ENCODE peak calls at places on chromosomes 11 and 22, in eight cellular contexts. B is naive thymus-derived CD4-positive, alpha-beta T cell; L is heart left ventricle; I is brain microvascular endothelial cell; P is right atrium auricular region; Q is stomach; N is dorsolateral prefrontal cortex; F is neuronal stem cell. Z is an unnamed sample.

GRCh38 chr22:46866591-46866990 is 104.1 kb downstream of the TBC1D22A start:
- DNase-seq in B (no peak), I (peak), N (no peak), F (no peak), Q (no peak), P (no peak), L (no peak), Z (no peak)

GRCh38 chr22:31139866-31140716 is at the start of gene PLA2G3:
- DNase-seq in N (no peak), I (peak), L (no peak), F (peak), P (no peak), B (no peak), Q (peak), Z (no peak)

GRCh38 chr22:30308096-30308495 is 18.6 kb downstream of the TBC1D10A start:
- DNase-seq in N (no peak), B (no peak), P (no peak), L (no peak), Q (no peak), I (no peak), F (no peak), Z (no peak)

GRCh38 chr11:57476883-57477506 is 16.7 kb downstream of the RTN4RL2 start:
- DNase-seq in P (no peak), F (no peak), B (no peak), I (no peak), Q (peak), N (no peak), L (peak), Z (no peak)

GRCh38 chr22:39396156-39396796 is 3.3 kb upstream of the TAB1 start:
- DNase-seq in B (no peak), N (no peak), F (no peak), Q (no peak), I (peak), P (no peak), L (no peak), Z (no peak)

GRCh38 chr11:20156280-20156875 is 3.9 kb downstream of the DBX1 start:
- DNase-seq in B (peak), I (no peak), F (no peak), L (no peak), N (no peak), Q (no peak), P (no peak), Z (no peak)

GRCh38 chr22:37016134-37016910 is 2.9 kb downstream of the TST start:
- DNase-seq in F (no peak), B (no peak), P (no peak), Q (peak), I (no peak), L (no peak), N (no peak), Z (no peak)

GRCh38 chr22:48091656-48092223 is 1329.3 kb downstream of the TBC1D22A start:
- DNase-seq in F (no peak), P (no peak), I (no peak), B (no peak), Q (no peak), L (no peak), N (no peak), Z (no peak)

GRCh38 chr11:76670475-76671235 is at the start of gene LRRC32:
- DNase-seq in L (peak), P (no peak), Q (peak), B (no peak), I (no peak), N (no peak), F (peak), Z (no peak)

GRCh38 chr11:42066113-42066512 is 606.7 kb upstream of the LRRC4C start:
- DNase-seq in L (no peak), I (peak), B (no peak), P (no peak), Q (no peak), F (no peak), N (no peak), Z (no peak)

GRCh38 chr11:80515097-80515496 is 1074.3 kb upstream of the TENM4 start:
- DNase-seq in P (no peak), B (no peak), I (no peak), Q (no peak), F (no peak), L (no peak), N (no peak), Z (no peak)

GRCh38 chr22:23068096-23068831 is 2.1 kb upstream of the GNAZ start:
- DNase-seq in B (no peak), F (no peak), Q (peak), L (no peak), P (no peak), I (no peak), N (peak), Z (no peak)

GRCh38 chr22:33050614-33051230 is 7.5 kb downstream of the SYN3 start:
- DNase-seq in L (no peak), F (no peak), N (no peak), P (no peak), B (no peak), I (no peak), Q (no peak), Z (no peak)

GRCh38 chr11:132099692-132100091 is 729.3 kb downstream of the NTM start:
- DNase-seq in B (no peak), P (no peak), N (no peak), I (no peak), Q (no peak), F (peak), L (no peak), Z (no peak)

GRCh38 chr11:110430267-110431211 is 791 bp downstream of the FDX1 start:
- DNase-seq in P (no peak), B (peak), I (no peak), L (peak), N (no peak), F (peak), Q (peak), Z (peak)

GRCh38 chr11:120126543-120126942 is 11.4 kb downstream of the TRIM29 start:
- DNase-seq in L (no peak), I (no peak), B (no peak), P (no peak), Q (no peak), N (no peak), F (no peak), Z (no peak)

GRCh38 chr11:27296406-27296994 is 66.5 kb downstream of the CCDC34 start:
- DNase-seq in Q (no peak), I (peak), P (no peak), F (no peak), B (no peak), N (no peak), L (no peak), Z (no peak)

GRCh38 chr11:78081583-78081982 is 1.9 kb upstream of the NDUFC2 start:
- DNase-seq in B (no peak), N (no peak), L (no peak), I (no peak), Q (no peak), P (no peak), F (no peak), Z (no peak)
- H3K27ac ChIP-seq in B (no peak), N (no peak), L (peak), I (no peak), Q (no peak), P (no peak), F (no peak), Z (no peak)

GRCh38 chr11:114790910-114791309 is 112.6 kb downstream of the NXPE2 start:
- DNase-seq in F (no peak), Q (no peak), N (no peak), P (no peak), L (no peak), B (no peak), I (no peak), Z (no peak)

GRCh38 chr11:114785820-114786219 is 107.5 kb downstream of the NXPE2 start:
- DNase-seq in P (no peak), I (no peak), N (no peak), Q (no peak), F (no peak), L (no peak), B (no peak), Z (no peak)

GRCh38 chr11:114782650-114783310 is 104.5 kb downstream of the NXPE2 start:
- DNase-seq in B (no peak), L (no peak), Q (no peak), P (no peak), I (no peak), F (no peak), N (no peak), Z (no peak)

GRCh38 chr11:114783805-114784204 is 105.5 kb downstream of the NXPE2 start:
- DNase-seq in F (no peak), L (no peak), Q (no peak), N (no peak), B (no peak), P (no peak), I (no peak), Z (no peak)

DNA sequence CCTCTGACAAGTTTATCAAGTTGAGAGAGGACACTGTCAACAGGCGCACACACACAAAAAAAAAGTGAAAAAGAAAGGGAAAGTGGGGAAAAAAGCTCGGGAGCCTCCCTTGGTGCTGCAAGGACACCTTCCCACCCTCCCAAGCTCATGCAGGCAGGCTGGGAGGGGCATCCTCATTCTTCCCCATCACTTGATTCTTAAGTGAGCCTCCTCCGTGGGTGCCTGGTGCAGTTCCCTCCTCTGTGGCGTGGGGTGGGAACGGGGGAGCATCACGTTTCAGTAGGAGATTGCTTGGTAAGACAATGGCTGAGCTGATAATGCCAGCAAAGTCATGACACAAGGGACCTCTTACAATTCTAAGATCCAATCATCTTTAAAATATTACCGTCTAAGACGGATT is 108.8 kb downstream of the NXPE2 start:
- DNase-seq in P (no peak), L (no peak), I (no peak), B (no peak), N (no peak), Q (no peak), F (no peak), Z (no peak)
- H3K27ac ChIP-seq in P (no peak), L (no peak), I (no peak), B (no peak), N (no peak), Q (no peak), F (no peak), Z (no peak)

GRCh38 chr11:17313349-17314231 is 37.1 kb downstream of the NUCB2 start:
- DNase-seq in L (no peak), P (no peak), F (no peak), B (no peak), I (no peak), N (no peak), Q (no peak), Z (no peak)

GRCh38 chr11:17314904-17315426 is 36.6 kb upstream of the NCR3LG1 start:
- DNase-seq in Q (no peak), L (no peak), I (no peak), P (no peak), B (no peak), F (no peak), N (no peak), Z (no peak)

DNA sequence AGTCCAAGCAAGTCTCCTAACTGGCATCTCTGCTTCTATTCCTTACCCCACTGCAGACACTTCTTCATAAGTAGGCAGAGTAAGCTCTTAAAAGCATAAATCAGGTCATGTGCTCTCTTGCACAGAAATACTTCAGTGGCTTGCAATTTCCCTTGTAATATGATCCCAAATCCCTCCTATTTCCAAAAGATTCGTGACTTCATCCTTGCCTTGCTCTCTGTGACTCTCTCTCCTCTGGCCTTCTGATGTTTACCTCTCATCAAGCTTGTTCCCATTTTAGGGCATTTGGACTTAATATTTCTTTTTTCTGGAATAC is 37.4 kb upstream of the NCR3LG1 start:
- DNase-seq in Q (no peak), N (no peak), F (no peak), P (no peak), L (no peak), I (peak), B (no peak), Z (no peak)
- H3K27ac ChIP-seq in Q (no peak), N (no peak), F (no peak), P (no peak), L (no peak), I (peak), B (no peak), Z (no peak)

GRCh38 chr22:43163241-43163795 is 12.0 kb downstream of the TSPO start:
- DNase-seq in P (no peak), F (no peak), I (no peak), Q (no peak), N (no peak), L (no peak), B (no peak), Z (no peak)
- H3K27ac ChIP-seq in P (no peak), F (no peak), I (no peak), Q (peak), N (no peak), L (no peak), B (no peak), Z (no peak)

DNA sequence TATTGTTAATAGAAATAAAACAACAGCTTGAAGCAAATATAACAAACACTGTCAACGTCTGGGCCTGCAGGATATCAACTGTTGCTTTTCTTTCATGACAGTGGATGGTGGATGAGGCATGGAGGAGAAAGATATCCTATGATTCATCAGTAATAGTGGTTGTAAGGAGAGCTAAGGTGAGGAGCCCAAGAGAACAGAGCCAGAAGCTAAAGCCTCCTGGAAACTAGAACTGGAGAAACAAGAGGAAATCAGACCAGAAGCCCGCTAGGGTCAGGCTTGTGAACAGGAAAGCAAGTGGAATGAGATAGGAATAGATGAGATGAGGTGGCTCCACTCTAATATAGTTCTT is 37.7 kb upstream of the MMP12 start:
- DNase-seq in P (no peak), L (no peak), Q (no peak), F (no peak), I (no peak), B (no peak), N (no peak), Z (no peak)
- H3K27ac ChIP-seq in P (no peak), L (no peak), Q (no peak), F (no peak), I (no peak), B (no peak), N (no peak), Z (no peak)

DNA sequence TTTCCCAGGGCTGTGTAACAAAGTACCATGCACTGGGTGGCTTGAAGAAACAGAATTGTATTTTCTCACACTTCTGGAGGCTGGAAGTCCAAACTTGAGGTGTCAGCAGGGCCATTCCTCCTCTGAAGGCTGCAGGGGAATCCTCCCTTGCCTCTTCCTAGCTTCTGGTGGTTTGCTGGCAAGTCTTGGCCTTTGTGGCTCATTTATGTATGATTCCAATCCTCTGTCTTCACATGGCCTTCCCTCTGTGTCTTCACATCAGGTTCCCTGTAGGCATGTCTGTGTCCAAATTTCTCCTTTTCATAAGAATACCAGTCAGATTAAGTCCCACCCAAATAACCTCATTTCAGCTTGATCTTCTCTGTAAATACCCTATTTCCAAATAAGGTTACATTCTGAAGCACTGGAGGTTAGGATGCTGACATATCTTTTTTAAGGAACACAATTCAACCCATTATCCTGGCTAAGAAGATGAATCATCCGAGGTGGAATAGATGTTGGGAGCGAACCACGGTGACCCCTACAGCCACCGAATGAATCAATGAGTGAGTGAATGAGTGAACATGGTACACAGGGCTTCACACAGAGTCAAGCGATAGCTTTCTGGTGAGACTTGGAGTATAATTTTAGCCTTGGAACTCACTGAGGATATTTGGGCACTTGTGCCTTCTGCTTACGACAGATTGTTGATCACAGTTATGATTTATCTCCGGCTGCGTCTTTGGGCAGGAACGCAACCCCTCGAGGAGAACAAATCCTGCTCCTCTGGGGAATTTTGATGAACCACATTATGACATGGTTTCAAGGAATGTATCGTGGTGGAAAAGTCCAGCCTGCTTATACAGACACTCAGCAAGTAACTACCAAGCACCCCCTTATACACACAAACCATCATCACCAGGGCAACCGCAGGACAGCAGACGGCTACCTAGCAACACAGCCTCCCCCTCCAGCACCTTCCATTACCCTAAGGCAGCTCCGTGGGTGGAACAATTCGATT is 34.3 kb upstream of the MICAL2 start:
- DNase-seq in L (no peak), N (no peak), P (no peak), I (peak), F (no peak), B (no peak), Q (no peak), Z (no peak)
- H3K27ac ChIP-seq in L (peak), N (peak), P (peak), I (peak), F (no peak), B (no peak), Q (peak), Z (no peak)